ENCODE peak calls at places on chromosomes 3 and 15, in seven cellular contexts. One of them, this sample, is unnamed.

GRCh38 chr3:32940726-32941125 is 10.7 kb upstream of the CCR4 start:
- ATAC-seq in activated CD8-positive, alpha-beta T cell treated with anti-CD3 and anti-CD28 coated beads, Interleukin-2, amount 10 ng/mL, durations not matched to agents 7 days and 5 days: no peak
- ATAC-seq in PC-3: no peak
- ATAC-seq in activated T-cell treated with anti-CD3 and anti-CD28 coated beads, Interleukin-2, amount 50 U/mL, for 4 hours: no peak
- ATAC-seq in HepG2: no peak
- ATAC-seq in Right ventricle myocardium superior: no peak
- ATAC-seq in HCT116: no peak
- ATAC-seq in this sample: no peak

GRCh38 chr3:143252931-143253330 is 133.4 kb downstream of the CHST2 start:
- ATAC-seq in HCT116: no peak
- ATAC-seq in PC-3: no peak
- ATAC-seq in Right ventricle myocardium superior: no peak
- ATAC-seq in activated CD8-positive, alpha-beta T cell treated with anti-CD3 and anti-CD28 coated beads, Interleukin-2, amount 10 ng/mL, durations not matched to agents 7 days and 5 days: no peak
- ATAC-seq in activated T-cell treated with anti-CD3 and anti-CD28 coated beads, Interleukin-2, amount 50 U/mL, for 4 hours: no peak
- ATAC-seq in HepG2: no peak
- ATAC-seq in this sample: no peak

GRCh38 chr3:108780235-108780634 is 23.0 kb upstream of the RETNLB start:
- ATAC-seq in HCT116: no peak
- ATAC-seq in PC-3: no peak
- ATAC-seq in HepG2: no peak
- ATAC-seq in Right ventricle myocardium superior: no peak
- ATAC-seq in activated T-cell treated with anti-CD3 and anti-CD28 coated beads, Interleukin-2, amount 50 U/mL, for 4 hours: peak; percentile 56
- ATAC-seq in activated CD8-positive, alpha-beta T cell treated with anti-CD3 and anti-CD28 coated beads, Interleukin-2, amount 10 ng/mL, durations not matched to agents 7 days and 5 days: peak; percentile 87
- ATAC-seq in this sample: no peak

GRCh38 chr3:12695916-12696315 is 32.0 kb upstream of the RAF1 start:
- ATAC-seq in PC-3: no peak
- ATAC-seq in activated T-cell treated with anti-CD3 and anti-CD28 coated beads, Interleukin-2, amount 50 U/mL, for 4 hours: no peak
- ATAC-seq in HCT116: no peak
- ATAC-seq in Right ventricle myocardium superior: no peak
- ATAC-seq in HepG2: no peak
- ATAC-seq in activated CD8-positive, alpha-beta T cell treated with anti-CD3 and anti-CD28 coated beads, Interleukin-2, amount 10 ng/mL, durations not matched to agents 7 days and 5 days: no peak
- ATAC-seq in this sample: no peak

GRCh38 chr15:29461877-29462276 is 192.3 kb upstream of the NSMCE3 start:
- ATAC-seq in HepG2: no peak
- ATAC-seq in activated T-cell treated with anti-CD3 and anti-CD28 coated beads, Interleukin-2, amount 50 U/mL, for 4 hours: no peak
- ATAC-seq in PC-3: no peak
- ATAC-seq in activated CD8-positive, alpha-beta T cell treated with anti-CD3 and anti-CD28 coated beads, Interleukin-2, amount 10 ng/mL, durations not matched to agents 7 days and 5 days: no peak
- ATAC-seq in HCT116: no peak
- ATAC-seq in Right ventricle myocardium superior: no peak
- ATAC-seq in this sample: no peak

GRCh38 chr3:74883690-74884089 is 269.2 kb upstream of the CNTN3 start:
- ATAC-seq in HepG2: peak; percentile 49
- ATAC-seq in activated CD8-positive, alpha-beta T cell treated with anti-CD3 and anti-CD28 coated beads, Interleukin-2, amount 10 ng/mL, durations not matched to agents 7 days and 5 days: no peak
- ATAC-seq in HCT116: no peak
- ATAC-seq in PC-3: no peak
- ATAC-seq in activated T-cell treated with anti-CD3 and anti-CD28 coated beads, Interleukin-2, amount 50 U/mL, for 4 hours: no peak
- ATAC-seq in Right ventricle myocardium superior: no peak
- ATAC-seq in this sample: peak; percentile 50

GRCh38 chr3:12286927-12287726 is 1.7 kb upstream of the PPARG start:
- ATAC-seq in activated CD8-positive, alpha-beta T cell treated with anti-CD3 and anti-CD28 coated beads, Interleukin-2, amount 10 ng/mL, durations not matched to agents 7 days and 5 days: no peak
- ATAC-seq in activated T-cell treated with anti-CD3 and anti-CD28 coated beads, Interleukin-2, amount 50 U/mL, for 4 hours: peak; percentile 21
- ATAC-seq in HCT116: peak; percentile 33
- ATAC-seq in HepG2: peak; percentile 54
- ATAC-seq in PC-3: peak; percentile 37
- ATAC-seq in Right ventricle myocardium superior: no peak
- ATAC-seq in this sample: peak; percentile 13

GRCh38 chr3:171979081-171979480 is 60.3 kb upstream of the FNDC3B start:
- ATAC-seq in HepG2: no peak
- ATAC-seq in Right ventricle myocardium superior: no peak
- ATAC-seq in HCT116: no peak
- ATAC-seq in PC-3: no peak
- ATAC-seq in activated CD8-positive, alpha-beta T cell treated with anti-CD3 and anti-CD28 coated beads, Interleukin-2, amount 10 ng/mL, durations not matched to agents 7 days and 5 days: no peak
- ATAC-seq in activated T-cell treated with anti-CD3 and anti-CD28 coated beads, Interleukin-2, amount 50 U/mL, for 4 hours: no peak
- ATAC-seq in this sample: no peak

GRCh38 chr15:56980474-56980873 is 62.0 kb downstream of the TCF12 start:
- ATAC-seq in activated T-cell treated with anti-CD3 and anti-CD28 coated beads, Interleukin-2, amount 50 U/mL, for 4 hours: no peak
- ATAC-seq in PC-3: no peak
- ATAC-seq in HCT116: no peak
- ATAC-seq in Right ventricle myocardium superior: no peak
- ATAC-seq in HepG2: no peak
- ATAC-seq in activated CD8-positive, alpha-beta T cell treated with anti-CD3 and anti-CD28 coated beads, Interleukin-2, amount 10 ng/mL, durations not matched to agents 7 days and 5 days: no peak
- ATAC-seq in this sample: no peak

GRCh38 chr3:46221368-46221767 is 13.3 kb upstream of the CCR1 start:
- ATAC-seq in activated CD8-positive, alpha-beta T cell treated with anti-CD3 and anti-CD28 coated beads, Interleukin-2, amount 10 ng/mL, durations not matched to agents 7 days and 5 days: no peak
- ATAC-seq in activated T-cell treated with anti-CD3 and anti-CD28 coated beads, Interleukin-2, amount 50 U/mL, for 4 hours: no peak
- ATAC-seq in HepG2: no peak
- ATAC-seq in HCT116: no peak
- ATAC-seq in Right ventricle myocardium superior: peak; percentile 38
- ATAC-seq in PC-3: no peak
- ATAC-seq in this sample: no peak

GRCh38 chr3:37075955-37076354 is 82.6 kb downstream of the MLH1 start:
- ATAC-seq in activated CD8-positive, alpha-beta T cell treated with anti-CD3 and anti-CD28 coated beads, Interleukin-2, amount 10 ng/mL, durations not matched to agents 7 days and 5 days: no peak
- ATAC-seq in HCT116: no peak
- ATAC-seq in Right ventricle myocardium superior: no peak
- ATAC-seq in activated T-cell treated with anti-CD3 and anti-CD28 coated beads, Interleukin-2, amount 50 U/mL, for 4 hours: no peak
- ATAC-seq in PC-3: no peak
- ATAC-seq in HepG2: no peak
- ATAC-seq in this sample: no peak

GRCh38 chr3:13023251-13024055 is 49.8 kb downstream of the IQSEC1 start:
- ATAC-seq in activated T-cell treated with anti-CD3 and anti-CD28 coated beads, Interleukin-2, amount 50 U/mL, for 4 hours: no peak
- ATAC-seq in HCT116: no peak
- ATAC-seq in PC-3: no peak
- ATAC-seq in activated CD8-positive, alpha-beta T cell treated with anti-CD3 and anti-CD28 coated beads, Interleukin-2, amount 10 ng/mL, durations not matched to agents 7 days and 5 days: no peak
- ATAC-seq in Right ventricle myocardium superior: peak; percentile 12
- ATAC-seq in HepG2: no peak
- ATAC-seq in this sample: no peak

GRCh38 chr3:192422998-192423349 is 304.4 kb downstream of the FGF12 start:
- ATAC-seq in HepG2: peak; percentile 43
- ATAC-seq in activated CD8-positive, alpha-beta T cell treated with anti-CD3 and anti-CD28 coated beads, Interleukin-2, amount 10 ng/mL, durations not matched to agents 7 days and 5 days: no peak
- ATAC-seq in Right ventricle myocardium superior: no peak
- ATAC-seq in activated T-cell treated with anti-CD3 and anti-CD28 coated beads, Interleukin-2, amount 50 U/mL, for 4 hours: no peak
- ATAC-seq in HCT116: peak; percentile 46
- ATAC-seq in PC-3: peak; percentile 27
- ATAC-seq in this sample: no peak

GRCh38 chr15:56613826-56614225 is 119.5 kb downstream of the ZNF280D start:
- ATAC-seq in HepG2: no peak
- ATAC-seq in HCT116: no peak
- ATAC-seq in activated T-cell treated with anti-CD3 and anti-CD28 coated beads, Interleukin-2, amount 50 U/mL, for 4 hours: no peak
- ATAC-seq in Right ventricle myocardium superior: no peak
- ATAC-seq in activated CD8-positive, alpha-beta T cell treated with anti-CD3 and anti-CD28 coated beads, Interleukin-2, amount 10 ng/mL, durations not matched to agents 7 days and 5 days: no peak
- ATAC-seq in PC-3: no peak
- ATAC-seq in this sample: no peak

GRCh38 chr3:177554900-177555759 is 357.8 kb upstream of the TBL1XR1 start:
- ATAC-seq in Right ventricle myocardium superior: peak; percentile 75
- ATAC-seq in HepG2: no peak
- ATAC-seq in HCT116: no peak
- ATAC-seq in activated T-cell treated with anti-CD3 and anti-CD28 coated beads, Interleukin-2, amount 50 U/mL, for 4 hours: peak; percentile 48
- ATAC-seq in PC-3: peak; percentile 67
- ATAC-seq in activated CD8-positive, alpha-beta T cell treated with anti-CD3 and anti-CD28 coated beads, Interleukin-2, amount 10 ng/mL, durations not matched to agents 7 days and 5 days: no peak
- ATAC-seq in this sample: no peak